ENCODE peak calls at places on chromosomes 6 and 20, in ten cellular contexts. L is lung, X is astrocyte of the spinal cord, V is breast epithelium, J is AG10803, A is AG04449, W is epithelial cell of esophagus, K is A549, F is pancreas, R is hepatocyte. B is an unnamed sample.

GRCh38 chr6:128307671-128308070 is 212.7 kb downstream of the PTPRK start:
- DNase-seq in L (no peak), X (no peak), V (no peak), J (no peak), A (no peak), W (peak), K (no peak), F (no peak), R (no peak), B (no peak)

GRCh38 chr20:19974621-19975435 is 42.3 kb upstream of the NAA20 start:
- DNase-seq in L (peak), X (peak), V (peak), J (peak), A (peak), W (peak), K (peak), F (peak), R (peak), B (peak)

GRCh38 chr6:136069119-136069518 is 181.0 kb downstream of the MTFR2 start:
- DNase-seq in L (no peak), X (peak), V (no peak), J (peak), A (peak), W (peak), K (peak), F (no peak), R (peak), B (no peak)

GRCh38 chr20:18224968-18225568 is 63.3 kb upstream of the ZNF133 start:
- DNase-seq in L (peak), X (peak), V (peak), J (peak), A (no peak), W (peak), K (peak), F (peak), R (peak), B (peak)

GRCh38 chr6:131764350-131764749 is 43.5 kb upstream of the ENPP1 start:
- DNase-seq in L (no peak), X (no peak), V (no peak), J (peak), A (no peak), W (peak), K (no peak), F (no peak), R (no peak), B (peak)

GRCh38 chr20:4999788-5000187 is 1.5 kb downstream of the SLC23A2 start:
- DNase-seq in L (no peak), X (no peak), V (no peak), J (no peak), A (no peak), W (no peak), K (no peak), F (no peak), R (no peak), B (no peak)

GRCh38 chr20:44598413-44599290 is 16.3 kb downstream of the PKIG start:
- DNase-seq in L (no peak), X (no peak), V (no peak), J (peak), A (no peak), W (no peak), K (no peak), F (no peak), R (no peak), B (no peak)

GRCh38 chr6:28922841-28923317 is 906 bp downstream of the TRIM27 start:
- DNase-seq in L (peak), X (peak), V (no peak), J (peak), A (no peak), W (peak), K (no peak), F (no peak), R (peak), B (no peak)

GRCh38 chr20:1146957-1147356 is 28.6 kb downstream of the PSMF1 start:
- DNase-seq in L (no peak), X (no peak), V (no peak), J (no peak), A (no peak), W (no peak), K (no peak), F (no peak), R (no peak), B (no peak)

GRCh38 chr6:2482773-2483172 is 237.4 kb upstream of the GMDS start:
- DNase-seq in L (no peak), X (no peak), V (no peak), J (no peak), A (no peak), W (no peak), K (no peak), F (no peak), R (no peak), B (no peak)

GRCh38 chr6:143443096-143443495 is 7.4 kb downstream of the ADAT2 start:
- DNase-seq in L (no peak), X (no peak), V (no peak), J (no peak), A (no peak), W (no peak), K (no peak), F (no peak), R (no peak), B (no peak)

GRCh38 chr6:142413111-142413510 is 111.3 kb downstream of the ADGRG6 start:
- DNase-seq in L (no peak), X (no peak), V (no peak), J (peak), A (no peak), W (peak), K (no peak), F (no peak), R (no peak), B (no peak)

GRCh38 chr20:39117486-39117885 is 155.3 kb downstream of the DHX35 start:
- DNase-seq in L (no peak), X (peak), V (no peak), J (peak), A (no peak), W (peak), K (peak), F (no peak), R (peak), B (no peak)

GRCh38 chr6:82362144-82362543 is 1.5 kb upstream of the TPBG start:
- DNase-seq in L (no peak), X (no peak), V (no peak), J (no peak), A (no peak), W (no peak), K (no peak), F (no peak), R (no peak), B (no peak)

GRCh38 chr6:7628479-7628878 is 38.5 kb downstream of the SNRNP48 start:
- DNase-seq in L (no peak), X (no peak), V (no peak), J (peak), A (no peak), W (peak), K (no peak), F (no peak), R (no peak), B (peak)

GRCh38 chr6:54299542-54300269 is 8.5 kb upstream of the TINAG start:
- DNase-seq in L (no peak), X (no peak), V (no peak), J (peak), A (no peak), W (no peak), K (no peak), F (no peak), R (no peak), B (no peak)

GRCh38 chr6:8065519-8065911 is 1.3 kb upstream of the BLOC1S5 start:
- DNase-seq in L (no peak), X (no peak), V (no peak), J (no peak), A (no peak), W (peak), K (no peak), F (no peak), R (no peak), B (no peak)

GRCh38 chr6:155779421-155779820 is 323.8 kb upstream of the NOX3 start:
- DNase-seq in L (no peak), X (no peak), V (no peak), J (no peak), A (no peak), W (no peak), K (no peak), F (no peak), R (no peak), B (no peak)

GRCh38 chr6:162306616-162307015 is 420.9 kb downstream of the PRKN start:
- DNase-seq in L (no peak), X (no peak), V (no peak), J (no peak), A (no peak), W (no peak), K (no peak), F (no peak), R (no peak), B (no peak)

GRCh38 chr6:14059791-14060436 is 57.7 kb upstream of the CD83 start:
- DNase-seq in L (peak), X (no peak), V (peak), J (no peak), A (no peak), W (peak), K (no peak), F (peak), R (no peak), B (no peak)

GRCh38 chr6:110549277-110549676 is 72.9 kb upstream of the SLC22A16 start:
- DNase-seq in L (no peak), X (no peak), V (no peak), J (no peak), A (no peak), W (no peak), K (no peak), F (no peak), R (no peak), B (no peak)

GRCh38 chr20:1697592-1697991 is 40.0 kb upstream of the SIRPG start:
- DNase-seq in L (no peak), X (no peak), V (no peak), J (no peak), A (no peak), W (peak), K (no peak), F (no peak), R (no peak), B (no peak)

GRCh38 chr20:38075161-38075998 is 41.8 kb downstream of the RPRD1B start:
- DNase-seq in L (no peak), X (no peak), V (no peak), J (no peak), A (no peak), W (no peak), K (no peak), F (no peak), R (no peak), B (no peak)

GRCh38 chr20:44683263-44684046 is 31.7 kb upstream of the CCN5 start:
- DNase-seq in L (no peak), X (no peak), V (no peak), J (no peak), A (no peak), W (peak), K (peak), F (peak), R (peak), B (no peak)

GRCh38 chr20:62957136-62958117 is 4.9 kb downstream of the SLC17A9 start:
- DNase-seq in L (no peak), X (no peak), V (no peak), J (no peak), A (no peak), W (no peak), K (no peak), F (no peak), R (no peak), B (no peak)

GRCh38 chr6:36821581-36822335 is 17.5 kb downstream of the CPNE5 start:
- DNase-seq in L (no peak), X (no peak), V (no peak), J (no peak), A (no peak), W (peak), K (no peak), F (no peak), R (no peak), B (no peak)

GRCh38 chr20:208937-209566 is 18.0 kb upstream of the DEFB129 start:
- DNase-seq in L (no peak), X (peak), V (no peak), J (peak), A (peak), W (peak), K (peak), F (peak), R (peak), B (peak)

GRCh38 chr6:21390537-21391213 is 202.9 kb upstream of the SOX4 start:
- DNase-seq in L (no peak), X (no peak), V (no peak), J (no peak), A (no peak), W (no peak), K (no peak), F (no peak), R (no peak), B (no peak)

GRCh38 chr6:150720774-150721233 is 121.1 kb downstream of the PLEKHG1 start:
- DNase-seq in L (no peak), X (peak), V (no peak), J (peak), A (no peak), W (peak), K (no peak), F (no peak), R (peak), B (no peak)

GRCh38 chr6:2693191-2693590 is 57.5 kb downstream of the MYLK4 start:
- DNase-seq in L (no peak), X (no peak), V (no peak), J (no peak), A (no peak), W (no peak), K (no peak), F (no peak), R (no peak), B (no peak)

GRCh38 chr20:54250691-54251090 is 42.8 kb downstream of the PFDN4 start:
- DNase-seq in L (no peak), X (no peak), V (no peak), J (no peak), A (no peak), W (peak), K (no peak), F (no peak), R (no peak), B (no peak)

GRCh38 chr20:57280221-57280620 is 13.8 kb upstream of the BMP7 start:
- DNase-seq in L (no peak), X (no peak), V (no peak), J (no peak), A (no peak), W (no peak), K (no peak), F (no peak), R (no peak), B (no peak)

GRCh38 chr6:129046526-129046925 is 163.6 kb downstream of the LAMA2 start:
- DNase-seq in L (no peak), X (no peak), V (no peak), J (no peak), A (no peak), W (peak), K (no peak), F (no peak), R (no peak), B (no peak)

GRCh38 chr6:30759575-30760239 is 15.4 kb upstream of the IER3 start:
- DNase-seq in L (no peak), X (peak), V (no peak), J (peak), A (peak), W (peak), K (peak), F (no peak), R (peak), B (peak)

GRCh38 chr20:58251979-58252591 is 23.6 kb upstream of the ANKRD60 start:
- DNase-seq in L (no peak), X (peak), V (no peak), J (peak), A (peak), W (peak), K (peak), F (no peak), R (peak), B (peak)

GRCh38 chr6:124099520-124099919 is 295.9 kb downstream of the NKAIN2 start:
- DNase-seq in L (no peak), X (no peak), V (no peak), J (no peak), A (no peak), W (no peak), K (no peak), F (no peak), R (no peak), B (no peak)

GRCh38 chr20:23048283-23049200 is 930 bp downstream of the THBD start:
- DNase-seq in L (peak), X (no peak), V (no peak), J (peak), A (no peak), W (peak), K (peak), F (peak), R (peak), B (no peak)

DNA sequence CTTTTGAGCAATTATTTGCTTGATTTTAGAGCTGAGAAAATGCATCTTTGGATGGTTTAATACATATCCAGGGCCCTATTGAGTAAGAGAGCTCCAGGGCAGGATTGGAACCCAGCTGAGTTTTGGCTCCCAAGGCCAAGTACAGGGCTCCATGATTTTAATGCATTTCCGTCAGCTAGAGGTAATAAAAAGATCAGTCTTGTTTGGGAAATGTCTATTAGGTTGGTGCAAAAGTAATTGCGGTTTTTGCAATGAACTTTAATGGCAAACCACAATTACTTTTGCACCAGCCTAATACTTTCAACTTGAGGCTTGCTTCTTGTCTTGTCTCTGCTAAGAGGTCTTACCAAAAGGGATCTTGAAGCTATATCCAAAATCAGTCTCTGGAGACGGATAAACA is 29.4 kb upstream of the CDH4 start:
- DNase-seq in L (no peak), X (no peak), V (no peak), J (no peak), A (no peak), W (no peak), K (no peak), F (no peak), R (no peak), B (no peak)
- H3K4me3 ChIP-seq in L (no peak), X (no peak), V (no peak), J (no peak), A (no peak), W (no peak), K (no peak), F (no peak), R (no peak), B (no peak)

GRCh38 chr6:159984268-159984786 is 15.4 kb downstream of the IGF2R start:
- DNase-seq in L (no peak), X (peak), V (no peak), J (peak), A (no peak), W (peak), K (no peak), F (no peak), R (no peak), B (peak)

GRCh38 chr6:159983641-159984080 is 14.8 kb downstream of the IGF2R start:
- DNase-seq in L (no peak), X (peak), V (no peak), J (peak), A (no peak), W (no peak), K (no peak), F (no peak), R (no peak), B (no peak)

GRCh38 chr6:159981171-159981571 is 12.3 kb downstream of the IGF2R start:
- DNase-seq in L (no peak), X (no peak), V (no peak), J (no peak), A (no peak), W (no peak), K (no peak), F (no peak), R (no peak), B (no peak)

GRCh38 chr6:159981591-159982245 is 12.8 kb downstream of the IGF2R start:
- DNase-seq in L (no peak), X (peak), V (no peak), J (peak), A (no peak), W (peak), K (no peak), F (peak), R (no peak), B (no peak)

GRCh38 chr6:159982726-159983506 is 14.0 kb downstream of the IGF2R start:
- DNase-seq in L (no peak), X (peak), V (no peak), J (peak), A (no peak), W (peak), K (no peak), F (no peak), R (no peak), B (no peak)
- H3K4me3 ChIP-seq in L (no peak), X (no peak), V (no peak), J (no peak), A (no peak), W (no peak), K (no peak), F (no peak), R (no peak), B (no peak)

GRCh38 chr20:41927189-41927588 is 309.0 kb upstream of the CHD6 start:
- DNase-seq in L (no peak), X (no peak), V (no peak), J (no peak), A (no peak), W (no peak), K (no peak), F (no peak), R (no peak), B (no peak)
- H3K4me3 ChIP-seq in L (no peak), X (no peak), V (no peak), J (no peak), A (no peak), W (no peak), K (no peak), F (no peak), R (no peak), B (no peak)

DNA sequence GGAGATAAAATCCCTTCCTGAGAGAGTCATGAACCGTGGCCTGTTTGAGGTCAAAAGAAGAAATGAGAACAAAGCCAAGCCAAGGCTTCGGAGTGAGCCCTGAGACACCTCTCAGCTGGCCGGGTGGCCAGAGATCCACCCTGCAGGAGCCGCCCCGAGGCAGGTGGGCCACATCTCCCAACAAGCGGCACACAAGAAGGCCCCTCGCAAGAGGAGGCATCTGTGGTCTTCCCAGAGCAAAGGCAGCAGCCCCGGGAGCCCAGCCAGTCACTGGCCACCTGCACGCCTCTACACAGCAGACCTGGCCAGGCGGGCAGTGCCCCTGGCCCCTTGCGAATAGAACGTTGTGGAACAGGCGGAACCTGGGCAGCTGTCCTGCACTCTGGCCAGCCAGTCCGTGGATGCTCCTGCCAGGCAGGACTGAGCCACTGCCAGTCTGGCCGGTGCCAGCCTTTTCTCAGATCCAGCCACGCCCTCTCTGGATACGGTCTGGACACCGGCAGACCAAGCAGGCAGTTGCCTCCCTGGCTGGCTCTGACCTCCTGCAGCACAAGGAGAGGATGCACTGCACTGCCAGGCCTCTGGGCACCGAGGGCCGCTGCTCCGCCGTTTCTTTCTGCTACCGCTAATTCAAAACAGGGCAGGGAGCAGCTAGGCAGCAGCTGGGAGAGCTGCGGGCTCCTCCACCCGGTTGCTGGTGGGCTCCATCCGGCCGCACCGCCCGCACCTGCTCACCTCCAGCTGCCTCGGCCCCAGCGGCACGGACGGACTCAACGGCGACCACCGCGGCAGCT is 30.6 kb upstream of the AFDN start:
- DNase-seq in L (peak), X (no peak), V (peak), J (no peak), A (no peak), W (no peak), K (no peak), F (no peak), R (no peak), B (no peak)
- H3K4me3 ChIP-seq in L (peak), X (no peak), V (peak), J (no peak), A (no peak), W (no peak), K (no peak), F (no peak), R (no peak), B (no peak)

DNA sequence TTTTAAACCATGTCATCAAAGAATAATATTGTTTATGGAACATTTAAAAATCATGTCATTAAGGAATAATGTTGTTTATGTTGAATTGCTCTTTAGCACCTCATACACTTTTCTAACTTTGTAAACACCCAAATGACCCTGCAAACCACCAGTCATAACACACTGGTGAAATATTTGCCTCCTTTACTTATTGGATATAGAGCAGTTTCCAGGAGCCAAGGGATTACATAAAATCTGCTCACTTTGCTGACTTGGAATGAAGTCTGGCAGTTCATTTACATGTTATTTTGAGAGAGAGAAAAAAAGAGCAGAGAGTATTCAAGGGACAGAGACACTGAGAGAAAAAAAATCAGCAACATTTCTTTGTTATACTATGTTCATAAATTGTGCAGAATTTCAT is 46.5 kb upstream of the DEFB112 start:
- DNase-seq in L (no peak), X (no peak), V (no peak), J (no peak), A (no peak), W (no peak), K (no peak), F (no peak), R (no peak), B (no peak)
- H3K4me3 ChIP-seq in L (no peak), X (no peak), V (no peak), J (no peak), A (no peak), W (no peak), K (no peak), F (no peak), R (no peak), B (no peak)